ENCODE peak calls at places on chromosome 7, in five cellular contexts. One of them, this sample, is unnamed.

GRCh38 chr7:108598153-108598552 is 28.5 kb downstream of the DNAJB9 start:
- DNase-seq in SK-N-SH: no peak
- DNase-seq in heart right ventricle: no peak
- DNase-seq in substantia nigra: no peak
- DNase-seq in astrocyte: no peak
- DNase-seq in this sample: no peak

GRCh38 chr7:31958216-31958615 is 112.0 kb downstream of the PDE1C start:
- DNase-seq in SK-N-SH: no peak
- DNase-seq in heart right ventricle: no peak
- DNase-seq in substantia nigra: no peak
- DNase-seq in astrocyte: peak; percentile 40
- DNase-seq in this sample: no peak

GRCh38 chr7:16770657-16771329 is 17.2 kb downstream of the TSPAN13 start:
- DNase-seq in SK-N-SH: no peak
- DNase-seq in heart right ventricle: no peak
- DNase-seq in substantia nigra: no peak
- DNase-seq in astrocyte: no peak
- DNase-seq in this sample: no peak

GRCh38 chr7:31020652-31021051 is 31.5 kb upstream of the ADCYAP1R1 start:
- DNase-seq in SK-N-SH: no peak
- DNase-seq in heart right ventricle: no peak
- DNase-seq in substantia nigra: no peak
- DNase-seq in astrocyte: no peak
- DNase-seq in this sample: no peak

GRCh38 chr7:98553666-98554065 is 63.4 kb upstream of the NPTX2 start:
- DNase-seq in SK-N-SH: no peak
- DNase-seq in heart right ventricle: no peak
- DNase-seq in substantia nigra: no peak
- DNase-seq in astrocyte: no peak
- DNase-seq in this sample: no peak

GRCh38 chr7:26388256-26388655 is 96.6 kb downstream of the SNX10 start:
- DNase-seq in SK-N-SH: no peak
- DNase-seq in heart right ventricle: no peak
- DNase-seq in substantia nigra: no peak
- DNase-seq in astrocyte: no peak
- DNase-seq in this sample: no peak

GRCh38 chr7:36855330-36855729 is 131.0 kb upstream of the AOAH start:
- DNase-seq in SK-N-SH: no peak
- DNase-seq in heart right ventricle: no peak
- DNase-seq in substantia nigra: no peak
- DNase-seq in astrocyte: no peak
- DNase-seq in this sample: no peak

GRCh38 chr7:132636581-132636980 is 60.3 kb upstream of the PLXNA4 start:
- DNase-seq in SK-N-SH: no peak
- DNase-seq in heart right ventricle: no peak
- DNase-seq in substantia nigra: no peak
- DNase-seq in astrocyte: no peak
- DNase-seq in this sample: no peak

GRCh38 chr7:70696139-70696782 is 435.7 kb upstream of the GALNT17 start:
- DNase-seq in SK-N-SH: peak; percentile 44
- DNase-seq in heart right ventricle: no peak
- DNase-seq in substantia nigra: no peak
- DNase-seq in astrocyte: peak; percentile 58
- DNase-seq in this sample: no peak

GRCh38 chr7:159007308-159008054 is 137.2 kb downstream of the VIPR2 start:
- DNase-seq in SK-N-SH: no peak
- DNase-seq in heart right ventricle: no peak
- DNase-seq in substantia nigra: no peak
- DNase-seq in astrocyte: no peak
- DNase-seq in this sample: no peak

GRCh38 chr7:111029574-111030357 is 61.2 kb upstream of the LRRN3 start:
- DNase-seq in SK-N-SH: no peak
- DNase-seq in heart right ventricle: no peak
- DNase-seq in substantia nigra: no peak
- DNase-seq in astrocyte: peak; percentile 55
- DNase-seq in this sample: no peak

GRCh38 chr7:5354460-5355279 is 69.0 kb downstream of the TNRC18 start:
- DNase-seq in SK-N-SH: peak; percentile 99
- DNase-seq in heart right ventricle: peak; percentile 65
- DNase-seq in substantia nigra: peak; percentile 6
- DNase-seq in astrocyte: peak; percentile 17
- DNase-seq in this sample: no peak

GRCh38 chr7:13949450-13949849 is 40.0 kb downstream of the ETV1 start:
- DNase-seq in SK-N-SH: peak; percentile 74
- DNase-seq in heart right ventricle: no peak
- DNase-seq in substantia nigra: no peak
- DNase-seq in astrocyte: no peak
- DNase-seq in this sample: no peak

GRCh38 chr7:133941496-133941895 is 185.6 kb upstream of the LRGUK start:
- DNase-seq in SK-N-SH: no peak
- DNase-seq in heart right ventricle: no peak
- DNase-seq in substantia nigra: no peak
- DNase-seq in astrocyte: peak; percentile 92
- DNase-seq in this sample: no peak

GRCh38 chr7:157228864-157229422 is 90.2 kb downstream of the UBE3C start:
- DNase-seq in SK-N-SH: peak; percentile 53
- DNase-seq in heart right ventricle: no peak
- DNase-seq in substantia nigra: no peak
- DNase-seq in astrocyte: no peak
- DNase-seq in this sample: no peak

GRCh38 chr7:72281325-72281724 is 130.8 kb downstream of the CALN1 start:
- DNase-seq in SK-N-SH: no peak
- DNase-seq in heart right ventricle: no peak
- DNase-seq in substantia nigra: no peak
- DNase-seq in astrocyte: no peak
- DNase-seq in this sample: no peak

GRCh38 chr7:66737667-66738066 is 2.9 kb upstream of the RABGEF1 start:
- DNase-seq in SK-N-SH: no peak
- DNase-seq in heart right ventricle: no peak
- DNase-seq in substantia nigra: no peak
- DNase-seq in astrocyte: no peak
- DNase-seq in this sample: no peak

GRCh38 chr7:115435178-115435577 is 513.3 kb downstream of the MDFIC start:
- DNase-seq in SK-N-SH: no peak
- DNase-seq in heart right ventricle: no peak
- DNase-seq in substantia nigra: no peak
- DNase-seq in astrocyte: no peak
- DNase-seq in this sample: no peak

GRCh38 chr7:122303522-122303970 is 1.0 kb downstream of the FEZF1 start:
- DNase-seq in SK-N-SH: no peak
- DNase-seq in heart right ventricle: no peak
- DNase-seq in substantia nigra: no peak
- DNase-seq in astrocyte: no peak
- DNase-seq in this sample: no peak

GRCh38 chr7:100575206-100575631 is 1.5 kb upstream of the SAP25 start:
- DNase-seq in SK-N-SH: peak; percentile 33
- DNase-seq in heart right ventricle: no peak
- DNase-seq in substantia nigra: no peak
- DNase-seq in astrocyte: no peak
- DNase-seq in this sample: no peak

GRCh38 chr7:151271699-151272355 is 23.3 kb upstream of the SMARCD3 start:
- DNase-seq in SK-N-SH: no peak
- DNase-seq in heart right ventricle: no peak
- DNase-seq in substantia nigra: no peak
- DNase-seq in astrocyte: no peak
- DNase-seq in this sample: no peak

GRCh38 chr7:152617056-152617455 is 58.9 kb downstream of the XRCC2 start:
- DNase-seq in SK-N-SH: no peak
- DNase-seq in heart right ventricle: no peak
- DNase-seq in substantia nigra: no peak
- DNase-seq in astrocyte: no peak
- DNase-seq in this sample: no peak

GRCh38 chr7:155868955-155869783 is 56.9 kb upstream of the SHH start:
- DNase-seq in SK-N-SH: no peak
- DNase-seq in heart right ventricle: no peak
- DNase-seq in substantia nigra: no peak
- DNase-seq in astrocyte: no peak
- DNase-seq in this sample: no peak

GRCh38 chr7:19268737-19269136 is 123.5 kb upstream of the FERD3L start:
- DNase-seq in SK-N-SH: no peak
- DNase-seq in heart right ventricle: no peak
- DNase-seq in substantia nigra: no peak
- DNase-seq in astrocyte: no peak
- DNase-seq in this sample: no peak

GRCh38 chr7:55132890-55133551 is 114.2 kb downstream of the EGFR start:
- DNase-seq in SK-N-SH: no peak
- DNase-seq in heart right ventricle: no peak
- DNase-seq in substantia nigra: no peak
- DNase-seq in astrocyte: peak; percentile 99
- DNase-seq in this sample: no peak

GRCh38 chr7:26990268-26990667 is 105.5 kb downstream of the HOXA1 start:
- DNase-seq in SK-N-SH: no peak
- DNase-seq in heart right ventricle: no peak
- DNase-seq in substantia nigra: no peak
- DNase-seq in astrocyte: peak; percentile 22
- DNase-seq in this sample: no peak

GRCh38 chr7:325811-326210 is 35.8 kb downstream of the FOXL3 start:
- DNase-seq in SK-N-SH: no peak
- DNase-seq in heart right ventricle: no peak
- DNase-seq in substantia nigra: no peak
- DNase-seq in astrocyte: no peak
- DNase-seq in this sample: peak; percentile 9

GRCh38 chr7:5420841-5421625 is 2.6 kb downstream of the TNRC18 start:
- DNase-seq in SK-N-SH: peak; percentile 79
- DNase-seq in heart right ventricle: peak; percentile 48
- DNase-seq in substantia nigra: peak; percentile 58
- DNase-seq in astrocyte: no peak
- DNase-seq in this sample: no peak

GRCh38 chr7:159093351-159093971 is 51.2 kb downstream of the VIPR2 start:
- DNase-seq in SK-N-SH: no peak
- DNase-seq in heart right ventricle: no peak
- DNase-seq in substantia nigra: no peak
- DNase-seq in astrocyte: no peak
- DNase-seq in this sample: no peak

GRCh38 chr7:101826081-101826835 is 8.8 kb downstream of the CUX1 start:
- DNase-seq in SK-N-SH: no peak
- DNase-seq in heart right ventricle: no peak
- DNase-seq in substantia nigra: no peak
- DNase-seq in astrocyte: no peak
- DNase-seq in this sample: no peak

GRCh38 chr7:45717537-45718235 is 143.5 kb downstream of the ADCY1 start:
- DNase-seq in SK-N-SH: peak; percentile 7
- DNase-seq in heart right ventricle: no peak
- DNase-seq in substantia nigra: no peak
- DNase-seq in astrocyte: no peak
- DNase-seq in this sample: no peak
- H3K27ac ChIP-seq in SK-N-SH: no peak overlapping the region
- H3K27ac ChIP-seq in heart right ventricle: no peak overlapping the region
- H3K27ac ChIP-seq in substantia nigra: no peak overlapping the region
- H3K27ac ChIP-seq in astrocyte: no peak overlapping the region
- H3K27ac ChIP-seq in this sample: no peak overlapping the region

DNA sequence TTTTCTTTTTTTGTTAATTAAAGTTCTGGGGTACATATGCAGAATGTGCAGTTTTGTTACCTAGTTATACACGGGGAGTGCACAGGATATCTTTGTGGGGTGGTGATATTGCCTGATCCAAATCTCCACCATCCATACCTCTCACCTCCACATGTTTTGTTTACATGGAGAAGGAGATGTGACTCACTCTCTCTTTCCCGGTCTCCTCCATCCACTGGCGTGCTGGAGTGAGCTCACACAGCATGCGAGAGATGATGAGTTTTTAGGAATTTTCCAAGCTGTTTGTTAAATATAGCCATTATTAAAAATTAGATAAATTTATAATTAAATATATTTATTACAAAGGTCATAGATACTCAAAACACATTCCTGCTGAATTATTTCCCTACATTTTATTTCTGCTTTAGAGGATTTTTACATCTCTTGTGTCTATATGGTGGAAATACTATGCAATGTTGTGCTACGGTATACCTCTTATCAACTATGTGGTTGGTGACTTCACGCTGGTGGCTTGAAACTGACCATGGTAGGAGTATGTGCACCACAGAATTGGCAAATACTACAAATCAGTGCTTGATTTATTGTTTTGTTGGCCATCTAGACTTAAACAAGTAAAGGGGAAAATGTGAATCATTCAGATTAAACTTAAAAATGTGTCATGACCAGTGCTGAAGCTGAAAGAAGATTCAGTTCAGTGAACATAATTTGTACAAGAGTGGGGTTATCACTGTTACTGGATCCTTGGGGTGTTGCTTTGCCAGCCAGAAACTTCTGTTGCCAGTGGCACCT is 107.9 kb upstream of the FAM180A start:
- DNase-seq in SK-N-SH: no peak
- DNase-seq in heart right ventricle: no peak
- DNase-seq in substantia nigra: no peak
- DNase-seq in astrocyte: peak; percentile 99
- DNase-seq in this sample: no peak
- H3K27ac ChIP-seq in SK-N-SH: no peak overlapping the region
- H3K27ac ChIP-seq in heart right ventricle: no peak overlapping the region
- H3K27ac ChIP-seq in substantia nigra: no peak overlapping the region
- H3K27ac ChIP-seq in astrocyte: peak overlapping the region; percentile 53
- H3K27ac ChIP-seq in this sample: no peak overlapping the region

GRCh38 chr7:22943997-22944396 is 69.9 kb downstream of the HYCC1 start:
- DNase-seq in SK-N-SH: no peak
- DNase-seq in heart right ventricle: no peak
- DNase-seq in substantia nigra: no peak
- DNase-seq in astrocyte: peak; percentile 84
- DNase-seq in this sample: no peak
- H3K27ac ChIP-seq in SK-N-SH: no peak overlapping the region
- H3K27ac ChIP-seq in heart right ventricle: no peak overlapping the region
- H3K27ac ChIP-seq in substantia nigra: no peak overlapping the region
- H3K27ac ChIP-seq in astrocyte: no peak overlapping the region
- H3K27ac ChIP-seq in this sample: no peak overlapping the region

GRCh38 chr7:140684066-140684950 is 11.6 kb downstream of the ADCK2 start:
- DNase-seq in SK-N-SH: no peak
- DNase-seq in heart right ventricle: no peak
- DNase-seq in substantia nigra: no peak
- DNase-seq in astrocyte: no peak
- DNase-seq in this sample: no peak

GRCh38 chr7:140679186-140679585 is 6.4 kb downstream of the ADCK2 start:
- DNase-seq in SK-N-SH: no peak
- DNase-seq in heart right ventricle: no peak
- DNase-seq in substantia nigra: no peak
- DNase-seq in astrocyte: no peak
- DNase-seq in this sample: no peak

GRCh38 chr7:140680886-140681285 is 8.1 kb downstream of the ADCK2 start:
- DNase-seq in SK-N-SH: no peak
- DNase-seq in heart right ventricle: no peak
- DNase-seq in substantia nigra: no peak
- DNase-seq in astrocyte: no peak
- DNase-seq in this sample: no peak

GRCh38 chr7:140683657-140684056 is 10.9 kb downstream of the ADCK2 start:
- DNase-seq in SK-N-SH: no peak
- DNase-seq in heart right ventricle: no peak
- DNase-seq in substantia nigra: peak; percentile 23
- DNase-seq in astrocyte: no peak
- DNase-seq in this sample: no peak

DNA sequence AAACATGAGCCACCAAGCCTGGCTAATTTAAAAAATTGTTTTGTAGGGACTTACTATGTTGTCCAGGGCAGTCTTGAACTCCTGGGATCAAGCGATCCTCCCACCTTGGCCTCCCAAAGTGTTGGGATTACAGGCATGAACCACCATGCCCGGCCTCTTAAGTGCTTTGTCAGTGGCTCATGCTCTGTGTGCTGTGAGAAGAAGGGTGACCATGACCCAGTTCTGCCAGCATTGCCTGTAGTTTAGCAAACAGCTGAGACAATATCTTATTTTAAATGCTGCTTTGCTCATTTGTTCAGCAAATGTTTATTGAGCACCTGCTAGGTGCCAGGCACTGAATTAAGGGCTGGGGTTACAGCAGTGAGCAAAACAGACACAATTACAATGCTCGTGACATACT is 9.0 kb downstream of the ADCK2 start:
- DNase-seq in SK-N-SH: no peak
- DNase-seq in heart right ventricle: no peak
- DNase-seq in substantia nigra: no peak
- DNase-seq in astrocyte: no peak
- DNase-seq in this sample: no peak
- H3K27ac ChIP-seq in SK-N-SH: no peak overlapping the region
- H3K27ac ChIP-seq in heart right ventricle: no peak overlapping the region
- H3K27ac ChIP-seq in substantia nigra: peak overlapping the region; percentile 35
- H3K27ac ChIP-seq in astrocyte: no peak overlapping the region
- H3K27ac ChIP-seq in this sample: peak overlapping the region; percentile 88